ENCODE peak calls at places on chromosomes 13 and 19, in nine cellular contexts. One of them, this sample, is unnamed.

GRCh38 chr19:48751835-48752510 is 468 bp downstream of the FUT1 start:
- DNase-seq in stimulated activated CD4-positive, alpha-beta T cell treated with anti-CD3 and anti-CD28 coated beads, Interleukin-1b, Interleukin-23, amount 100 ng/mL, for 4 hours: no peak
- DNase-seq in GOT3: no peak
- DNase-seq in NCI-H748 treated with DMSO at 0.1 percent for 48 hours: no peak
- DNase-seq in hypothalamus: no peak
- DNase-seq in WERI-Rb-1: no peak
- DNase-seq in C1 segment of cervical spinal cord: no peak
- DNase-seq in fibroblast of mammary gland: no peak
- DNase-seq in NAMALWA: no peak
- DNase-seq in this sample: no peak

GRCh38 chr13:108915095-108915633 is 285.8 kb downstream of the MYO16 start:
- DNase-seq in NAMALWA: no peak
- DNase-seq in GOT3: no peak
- DNase-seq in NCI-H748 treated with DMSO at 0.1 percent for 48 hours: no peak
- DNase-seq in fibroblast of mammary gland: peak
- DNase-seq in WERI-Rb-1: no peak
- DNase-seq in stimulated activated CD4-positive, alpha-beta T cell treated with anti-CD3 and anti-CD28 coated beads, Interleukin-1b, Interleukin-23, amount 100 ng/mL, for 4 hours: no peak
- DNase-seq in C1 segment of cervical spinal cord: no peak
- DNase-seq in hypothalamus: no peak
- DNase-seq in this sample: no peak

GRCh38 chr13:43545317-43545874 is 241.4 kb downstream of the ENOX1 start:
- DNase-seq in hypothalamus: no peak
- DNase-seq in fibroblast of mammary gland: peak
- DNase-seq in GOT3: no peak
- DNase-seq in NCI-H748 treated with DMSO at 0.1 percent for 48 hours: no peak
- DNase-seq in stimulated activated CD4-positive, alpha-beta T cell treated with anti-CD3 and anti-CD28 coated beads, Interleukin-1b, Interleukin-23, amount 100 ng/mL, for 4 hours: no peak
- DNase-seq in C1 segment of cervical spinal cord: no peak
- DNase-seq in NAMALWA: no peak
- DNase-seq in WERI-Rb-1: no peak
- DNase-seq in this sample: no peak

GRCh38 chr13:32314968-32315254 is 252 bp downstream of the ZAR1L start:
- DNase-seq in WERI-Rb-1: peak
- DNase-seq in NAMALWA: peak
- DNase-seq in C1 segment of cervical spinal cord: no peak
- DNase-seq in fibroblast of mammary gland: peak
- DNase-seq in hypothalamus: no peak
- DNase-seq in stimulated activated CD4-positive, alpha-beta T cell treated with anti-CD3 and anti-CD28 coated beads, Interleukin-1b, Interleukin-23, amount 100 ng/mL, for 4 hours: no peak
- DNase-seq in GOT3: no peak
- DNase-seq in NCI-H748 treated with DMSO at 0.1 percent for 48 hours: no peak
- DNase-seq in this sample: no peak

GRCh38 chr13:62551588-62551987 is 1135.9 kb upstream of the PCDH20 start:
- DNase-seq in hypothalamus: no peak
- DNase-seq in NCI-H748 treated with DMSO at 0.1 percent for 48 hours: no peak
- DNase-seq in C1 segment of cervical spinal cord: no peak
- DNase-seq in stimulated activated CD4-positive, alpha-beta T cell treated with anti-CD3 and anti-CD28 coated beads, Interleukin-1b, Interleukin-23, amount 100 ng/mL, for 4 hours: no peak
- DNase-seq in WERI-Rb-1: no peak
- DNase-seq in fibroblast of mammary gland: no peak
- DNase-seq in GOT3: no peak
- DNase-seq in NAMALWA: no peak
- DNase-seq in this sample: no peak

GRCh38 chr13:27137759-27138158 is 33.9 kb downstream of the USP12 start:
- DNase-seq in NAMALWA: no peak
- DNase-seq in fibroblast of mammary gland: no peak
- DNase-seq in stimulated activated CD4-positive, alpha-beta T cell treated with anti-CD3 and anti-CD28 coated beads, Interleukin-1b, Interleukin-23, amount 100 ng/mL, for 4 hours: no peak
- DNase-seq in C1 segment of cervical spinal cord: no peak
- DNase-seq in hypothalamus: no peak
- DNase-seq in NCI-H748 treated with DMSO at 0.1 percent for 48 hours: no peak
- DNase-seq in GOT3: no peak
- DNase-seq in WERI-Rb-1: no peak
- DNase-seq in this sample: no peak

GRCh38 chr19:38464421-38465082 is 31.1 kb downstream of the RYR1 start:
- DNase-seq in GOT3: no peak
- DNase-seq in C1 segment of cervical spinal cord: no peak
- DNase-seq in hypothalamus: no peak
- DNase-seq in fibroblast of mammary gland: no peak
- DNase-seq in WERI-Rb-1: no peak
- DNase-seq in NCI-H748 treated with DMSO at 0.1 percent for 48 hours: no peak
- DNase-seq in NAMALWA: no peak
- DNase-seq in stimulated activated CD4-positive, alpha-beta T cell treated with anti-CD3 and anti-CD28 coated beads, Interleukin-1b, Interleukin-23, amount 100 ng/mL, for 4 hours: no peak
- DNase-seq in this sample: no peak

GRCh38 chr13:38686635-38687245 is at the start of gene FREM2:
- DNase-seq in NAMALWA: no peak
- DNase-seq in C1 segment of cervical spinal cord: no peak
- DNase-seq in NCI-H748 treated with DMSO at 0.1 percent for 48 hours: peak
- DNase-seq in fibroblast of mammary gland: no peak
- DNase-seq in stimulated activated CD4-positive, alpha-beta T cell treated with anti-CD3 and anti-CD28 coated beads, Interleukin-1b, Interleukin-23, amount 100 ng/mL, for 4 hours: no peak
- DNase-seq in hypothalamus: peak
- DNase-seq in WERI-Rb-1: peak
- DNase-seq in GOT3: no peak
- DNase-seq in this sample: peak

GRCh38 chr19:6723738-6724137 is 3.3 kb upstream of the C3 start:
- DNase-seq in GOT3: no peak
- DNase-seq in fibroblast of mammary gland: no peak
- DNase-seq in hypothalamus: no peak
- DNase-seq in WERI-Rb-1: no peak
- DNase-seq in stimulated activated CD4-positive, alpha-beta T cell treated with anti-CD3 and anti-CD28 coated beads, Interleukin-1b, Interleukin-23, amount 100 ng/mL, for 4 hours: no peak
- DNase-seq in C1 segment of cervical spinal cord: no peak
- DNase-seq in NCI-H748 treated with DMSO at 0.1 percent for 48 hours: no peak
- DNase-seq in NAMALWA: no peak
- DNase-seq in this sample: no peak

This sample was measured in D721Med.